ENCODE peak calls at places on chromosomes 6 and 20, in eight cellular contexts. M is body of pancreas, A is MM.1S, Y is upper lobe of right lung, Z is fibroblast of lung, G is cardiac muscle cell, L is endothelial cell of umbilical vein, S is tibial nerve. I is an unnamed sample. For H3K4me1, the result is how much of the 10 kb centered on the place peaks cover.

GRCh38 chr6:23522751-23523527 is 603.1 kb upstream of the NRSN1 start:
- DNase-seq in M (no peak), A (no peak), Y (no peak), Z (no peak), G (no peak), L (no peak), S (no peak), I (no peak)

GRCh38 chr6:15872252-15873103 is 209.7 kb upstream of the DTNBP1 start:
- DNase-seq in M (no peak), A (no peak), Y (no peak), Z (peak), G (peak), L (peak), S (no peak), I (no peak)

GRCh38 chr6:47034919-47035318 is 7.2 kb downstream of the ADGRF1 start:
- DNase-seq in M (peak), A (no peak), Y (no peak), Z (peak), G (peak), L (peak), S (no peak), I (no peak)

GRCh38 chr6:117506180-117506835 is 23.8 kb downstream of the DCBLD1 start:
- DNase-seq in M (no peak), A (no peak), Y (no peak), Z (peak), G (peak), L (no peak), S (no peak), I (no peak)

GRCh38 chr6:42742116-42742894 is 3.6 kb downstream of the TBCC start:
- DNase-seq in M (no peak), A (no peak), Y (peak), Z (peak), G (peak), L (peak), S (no peak), I (no peak)

GRCh38 chr6:30726506-30727413 is 6.6 kb downstream of the TUBB start:
- DNase-seq in M (no peak), A (no peak), Y (no peak), Z (no peak), G (no peak), L (no peak), S (no peak), I (peak)

GRCh38 chr6:82608365-82608764 is 244.7 kb downstream of the TPBG start:
- DNase-seq in M (no peak), A (no peak), Y (no peak), Z (no peak), G (no peak), L (no peak), S (no peak), I (no peak)

GRCh38 chr20:13644010-13644409 is 5.3 kb upstream of the TASP1 start:
- DNase-seq in M (no peak), A (no peak), Y (no peak), Z (peak), G (peak), L (no peak), S (no peak), I (no peak)

GRCh38 chr20:20215976-20216727 is 151.8 kb upstream of the INSM1 start:
- DNase-seq in M (no peak), A (no peak), Y (no peak), Z (no peak), G (no peak), L (no peak), S (no peak), I (no peak)

GRCh38 chr6:22353036-22353560 is 56.3 kb upstream of the PRL start:
- DNase-seq in M (no peak), A (no peak), Y (no peak), Z (peak), G (no peak), L (no peak), S (no peak), I (no peak)

GRCh38 chr6:56370127-56370540 is 122.8 kb upstream of the COL21A1 start:
- DNase-seq in M (peak), A (no peak), Y (no peak), Z (peak), G (peak), L (peak), S (peak), I (no peak)

GRCh38 chr6:1609662-1610496 is at the start of gene FOXC1:
- DNase-seq in M (peak), A (peak), Y (peak), Z (peak), G (peak), L (peak), S (peak), I (peak)

GRCh38 chr6:126199482-126199881 is 140.4 kb upstream of the CENPW start:
- DNase-seq in M (no peak), A (no peak), Y (no peak), Z (no peak), G (no peak), L (no peak), S (no peak), I (no peak)

GRCh38 chr6:30922447-30922852 is 8.4 kb downstream of the VARS2 start:
- DNase-seq in M (no peak), A (no peak), Y (no peak), Z (no peak), G (no peak), L (no peak), S (no peak), I (no peak)

GRCh38 chr6:116408476-116408875 is 37.7 kb downstream of the DSE start:
- DNase-seq in M (no peak), A (no peak), Y (no peak), Z (no peak), G (no peak), L (no peak), S (no peak), I (no peak)

GRCh38 chr6:79170915-79171314 is 63.6 kb downstream of the HMGN3 start:
- DNase-seq in M (no peak), A (no peak), Y (no peak), Z (peak), G (peak), L (peak), S (no peak), I (no peak)

GRCh38 chr6:135073217-135073616 is 18.6 kb upstream of the HBS1L start:
- DNase-seq in M (no peak), A (no peak), Y (no peak), Z (no peak), G (no peak), L (peak), S (no peak), I (no peak)

GRCh38 chr6:135073757-135074393 is 19.3 kb upstream of the HBS1L start:
- DNase-seq in M (no peak), A (no peak), Y (no peak), Z (no peak), G (no peak), L (peak), S (no peak), I (no peak)

GRCh38 chr6:135072753-135073152 is 18.1 kb upstream of the HBS1L start:
- DNase-seq in M (no peak), A (no peak), Y (no peak), Z (no peak), G (no peak), L (no peak), S (no peak), I (no peak)

GRCh38 chr6:135075018-135075417 is 20.4 kb upstream of the HBS1L start:
- DNase-seq in M (no peak), A (no peak), Y (no peak), Z (no peak), G (no peak), L (no peak), S (no peak), I (no peak)
- TF ChIP-seq CTCF in M (no peak), A (peak), Y (no peak), Z (no peak), G (no peak), L (no peak), S (no peak), I (no peak)

DNA sequence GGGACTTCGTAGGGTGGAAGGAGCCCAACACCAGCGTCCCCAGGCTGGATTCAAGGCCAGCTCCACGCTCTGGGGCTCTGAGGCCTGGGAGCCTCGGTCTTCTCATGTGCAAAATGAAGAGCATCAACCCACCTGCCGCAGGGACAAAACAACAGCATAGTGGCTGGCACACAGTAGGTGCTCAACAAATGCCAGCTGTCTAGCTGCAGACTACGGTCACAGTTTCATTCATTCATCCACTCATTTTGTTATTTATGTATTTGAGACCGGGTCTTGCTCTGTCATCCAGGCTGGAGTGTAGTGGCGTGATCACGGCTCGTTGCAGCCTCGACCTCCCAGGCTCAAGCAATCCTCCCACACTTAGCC is 60.7 kb downstream of the CEBPB start:
- DNase-seq in M (no peak), A (no peak), Y (no peak), Z (no peak), G (no peak), L (no peak), S (no peak), I (no peak)
- H3K4me3 ChIP-seq in M (no peak), A (no peak), Y (no peak), Z (no peak), G (no peak), L (no peak), S (no peak), I (no peak)

GRCh38 chr20:44705364-44706094 is 9.6 kb upstream of the CCN5 start:
- DNase-seq in M (no peak), A (no peak), Y (no peak), Z (no peak), G (no peak), L (no peak), S (no peak), I (no peak)
- H3K4me1 ChIP-seq in M (under half), A (under half), Y (under half), Z (under half), G (under half), L (under half), S (under half), I (under half)

GRCh38 chr6:43977404-43978111 is 149.7 kb downstream of the MRPL14 start:
- DNase-seq in M (no peak), A (peak), Y (no peak), Z (no peak), G (no peak), L (no peak), S (no peak), I (no peak)
- TF ChIP-seq CTCF in M (no peak), A (peak), Y (no peak), Z (peak), G (peak), L (no peak), S (no peak), I (no peak)

GRCh38 chr20:21398109-21398480 is 769 bp upstream of the NKX2-4 start:
- DNase-seq in M (no peak), A (no peak), Y (no peak), Z (no peak), G (no peak), L (peak), S (no peak), I (no peak)
- H3K4me3 ChIP-seq in M (no peak), A (no peak), Y (no peak), Z (no peak), G (no peak), L (no peak), S (no peak), I (no peak)

GRCh38 chr6:44658571-44658970 is 271.1 kb downstream of the CDC5L start:
- DNase-seq in M (no peak), A (no peak), Y (no peak), Z (no peak), G (no peak), L (no peak), S (no peak), I (no peak)
- H3K4me1 ChIP-seq in M (under half), A (under half), Y (under half), Z (under half), G (under half), L (under half), S (under half), I (under half)

GRCh38 chr20:57808266-57808866 is 98.6 kb upstream of the PMEPA1 start:
- DNase-seq in M (no peak), A (no peak), Y (no peak), Z (no peak), G (no peak), L (no peak), S (no peak), I (peak)
- TF ChIP-seq CTCF in M (no peak), A (no peak), Y (no peak), Z (no peak), G (no peak), L (no peak), S (no peak), I (no peak)

DNA sequence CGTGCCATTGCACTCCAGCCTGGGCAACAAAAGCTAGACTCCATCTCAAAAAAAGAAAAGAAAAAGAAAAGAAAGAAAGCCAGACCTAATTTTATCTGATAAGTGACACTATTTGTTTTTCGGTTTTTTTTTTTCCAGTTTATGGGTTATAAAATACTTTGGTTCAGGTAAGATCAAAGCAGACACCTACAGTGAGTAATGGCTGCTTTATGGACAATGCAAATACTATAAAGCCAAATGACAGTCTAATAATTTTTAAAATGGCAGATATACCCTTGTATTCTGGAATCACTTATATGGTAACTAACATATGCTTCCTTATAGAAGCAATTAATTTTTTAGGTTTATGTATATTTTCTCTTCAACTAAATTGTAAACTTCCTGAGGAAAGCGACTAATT is 38.7 kb downstream of the KIAA0319 start:
- DNase-seq in M (no peak), A (no peak), Y (no peak), Z (no peak), G (no peak), L (no peak), S (no peak), I (no peak)
- H3K4me3 ChIP-seq in M (no peak), A (no peak), Y (no peak), Z (no peak), G (no peak), L (no peak), S (no peak), I (no peak)

DNA sequence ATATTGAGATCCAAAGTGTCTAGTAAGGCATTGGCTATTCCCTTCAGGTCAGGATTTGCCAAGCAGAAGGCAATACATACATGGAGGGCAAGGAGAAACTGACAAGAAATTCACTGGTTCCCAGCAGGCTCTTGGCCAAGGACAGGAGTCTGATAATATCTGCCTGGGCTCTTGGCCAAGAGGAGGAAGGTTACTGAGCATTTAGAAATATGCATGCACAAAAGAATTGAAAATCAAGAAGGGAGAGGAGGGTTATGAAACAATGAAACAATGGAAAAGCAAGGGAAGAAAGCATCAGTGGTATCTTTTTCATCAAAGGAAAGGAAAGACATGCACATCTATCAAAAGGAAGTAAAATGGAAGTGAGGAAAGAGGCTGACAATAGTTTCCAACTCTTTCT is 42.4 kb downstream of the ARHGAP18 start:
- DNase-seq in M (peak), A (no peak), Y (no peak), Z (peak), G (peak), L (peak), S (no peak), I (no peak)
- H3K4me1 ChIP-seq in M (half or more), A (under half), Y (under half), Z (under half), G (under half), L (half or more), S (under half), I (under half)

GRCh38 chr20:32957451-32957850 is 46.8 kb downstream of the SUN5 start:
- DNase-seq in M (no peak), A (no peak), Y (no peak), Z (no peak), G (no peak), L (no peak), S (no peak), I (no peak)

GRCh38 chr20:32960849-32961731 is 43.1 kb downstream of the SUN5 start:
- DNase-seq in M (no peak), A (no peak), Y (peak), Z (no peak), G (no peak), L (no peak), S (no peak), I (peak)

GRCh38 chr20:32958574-32958973 is 45.7 kb downstream of the SUN5 start:
- DNase-seq in M (no peak), A (no peak), Y (no peak), Z (no peak), G (no peak), L (no peak), S (no peak), I (no peak)

GRCh38 chr20:32960222-32960518 is 44.1 kb downstream of the SUN5 start:
- DNase-seq in M (no peak), A (no peak), Y (no peak), Z (no peak), G (no peak), L (no peak), S (no peak), I (no peak)

DNA sequence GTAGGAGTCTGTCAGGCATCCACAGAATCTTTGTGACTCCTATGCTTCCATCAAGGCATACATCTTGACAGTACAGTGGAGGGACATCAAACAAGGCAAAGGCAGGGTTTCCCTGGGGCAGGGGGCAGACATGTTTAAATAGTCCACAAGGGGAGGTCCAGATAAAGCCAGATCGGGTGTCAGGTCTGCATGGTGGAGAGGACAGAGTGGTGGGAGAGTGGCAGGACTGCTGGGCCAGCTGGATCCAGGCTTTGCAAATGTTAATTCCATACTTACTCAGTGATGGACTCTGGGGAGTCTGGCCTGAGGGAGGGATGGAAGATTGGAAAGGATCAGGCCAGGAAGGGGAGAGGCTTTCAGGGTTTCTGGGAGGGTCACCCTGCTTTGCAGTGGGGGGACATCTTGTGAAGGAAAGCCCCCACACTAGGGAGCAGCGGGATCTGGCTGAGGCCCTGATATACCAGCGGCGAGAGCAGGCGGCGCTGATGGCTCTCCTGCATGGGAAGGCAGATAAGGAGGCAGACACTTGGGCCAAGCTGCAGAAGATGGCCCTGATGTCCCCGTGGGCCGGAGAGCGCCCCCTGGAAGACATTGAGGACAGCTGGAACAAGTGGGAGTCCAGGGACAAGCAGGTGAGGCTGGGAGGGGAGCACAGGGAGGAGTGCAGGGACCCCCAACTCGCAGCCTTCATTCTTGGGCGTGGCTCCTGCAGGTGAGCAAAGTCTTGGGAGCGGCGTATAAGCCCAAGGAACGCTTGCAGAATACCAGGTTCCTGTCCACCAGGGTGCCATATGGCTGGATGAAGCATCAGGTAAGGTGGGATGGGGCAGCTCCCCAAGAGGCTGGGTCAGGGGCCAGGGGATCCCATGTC is 44.6 kb downstream of the SUN5 start:
- DNase-seq in M (no peak), A (no peak), Y (peak), Z (no peak), G (no peak), L (no peak), S (no peak), I (no peak)
- TF ChIP-seq CTCF in M (no peak), A (no peak), Y (no peak), Z (no peak), G (no peak), L (no peak), S (no peak), I (no peak)

I was measured in spleen.